ENCODE peak calls at places on chromosomes 13 and 19, in ten cellular contexts. Z, J, K, Y, U, N, T, X, O and R are unnamed samples.

GRCh38 chr13:112819816-112820215 is 130.0 kb downstream of the ATP11A start:
- DNase-seq in J (no peak), X (no peak), Y (no peak), K (no peak), T (no peak), O (no peak), U (no peak), Z (no peak), N (no peak), R (peak)

GRCh38 chr13:99614465-99614885 is 113.2 kb downstream of the TM9SF2 start:
- DNase-seq in Z (no peak), Y (no peak), T (peak), X (no peak), K (no peak), U (no peak), O (no peak), N (peak), J (peak), R (no peak)

GRCh38 chr13:53015044-53015443 is 13.6 kb upstream of the OLFM4 start:
- DNase-seq in X (no peak), T (peak), J (no peak), Y (no peak), O (no peak), Z (no peak), N (no peak), K (no peak), U (no peak), R (no peak)

GRCh38 chr19:51137812-51138425 is 4.2 kb upstream of the SIGLEC7 start:
- DNase-seq in Y (peak), Z (no peak), J (no peak), O (no peak), N (no peak), T (no peak), K (no peak), U (no peak), X (no peak), R (no peak)

GRCh38 chr19:28508666-28509065 is 704.3 kb downstream of the UQCRFS1 start:
- DNase-seq in T (no peak), N (no peak), J (no peak), K (no peak), O (no peak), X (no peak), Y (no peak), U (no peak), Z (no peak), R (peak)

GRCh38 chr19:20787766-20788165 is 11.7 kb downstream of the ZNF66 start:
- DNase-seq in K (no peak), N (no peak), Z (no peak), O (no peak), X (no peak), T (no peak), Y (no peak), J (peak), U (no peak), R (no peak)

GRCh38 chr13:25692156-25692555 is 320.4 kb downstream of the ATP8A2 start:
- DNase-seq in N (no peak), X (no peak), Z (no peak), K (no peak), Y (no peak), T (no peak), U (no peak), O (no peak), J (no peak), R (no peak)

GRCh38 chr19:52170863-52171320 is 529 bp downstream of the ZNF836 start:
- DNase-seq in O (peak), K (no peak), U (no peak), Z (no peak), J (no peak), N (peak), X (peak), Y (peak), T (peak), R (no peak)

GRCh38 chr19:49331616-49332055 is 3.6 kb upstream of the CD37 start:
- DNase-seq in K (no peak), N (no peak), Z (no peak), U (no peak), X (no peak), Y (peak), T (peak), O (no peak), J (peak), R (no peak)

GRCh38 chr19:46517471-46517870 is 21.8 kb upstream of the PNMA8B start:
- DNase-seq in Y (no peak), Z (no peak), K (no peak), N (no peak), J (no peak), T (no peak), U (no peak), O (no peak), X (no peak), R (no peak)

GRCh38 chr13:71408416-71408815 is 458.6 kb downstream of the DACH1 start:
- DNase-seq in X (no peak), Y (no peak), J (no peak), U (no peak), Z (no peak), N (no peak), K (no peak), O (no peak), T (no peak), R (no peak)

GRCh38 chr19:45079911-45080469 is 930 bp downstream of the GEMIN7 start:
- DNase-seq in U (no peak), O (no peak), X (no peak), N (no peak), Z (no peak), Y (no peak), T (no peak), J (no peak), K (no peak), R (no peak)

GRCh38 chr19:33152178-33152577 is 20.3 kb downstream of the WDR88 start:
- DNase-seq in Z (no peak), K (no peak), U (no peak), O (no peak), X (no peak), T (no peak), J (no peak), Y (no peak), N (no peak), R (no peak)

GRCh38 chr13:52949744-52950143 is 78.9 kb upstream of the OLFM4 start:
- DNase-seq in O (no peak), T (no peak), J (no peak), N (no peak), Z (no peak), U (no peak), X (peak), K (peak), Y (no peak), R (no peak)

GRCh38 chr13:102870677-102871415 is 25.0 kb downstream of the ERCC5 start:
- DNase-seq in T (peak), Z (no peak), K (peak), N (peak), J (peak), Y (no peak), U (no peak), O (peak), X (peak), R (no peak)

GRCh38 chr19:1945899-1946298 is 4.9 kb downstream of the CSNK1G2 start:
- DNase-seq in U (no peak), Z (no peak), J (no peak), N (peak), X (no peak), Y (no peak), K (no peak), O (no peak), T (peak), R (peak)

GRCh38 chr19:10110076-10110971 is 1.2 kb upstream of the P2RY11 start:
- DNase-seq in K (no peak), T (no peak), X (no peak), Y (no peak), N (peak), J (no peak), O (no peak), U (no peak), Z (no peak), R (no peak)

GRCh38 chr19:2239771-2240770 is 3.4 kb downstream of the SF3A2 start:
- DNase-seq in T (no peak), X (no peak), Y (no peak), U (no peak), N (no peak), J (no peak), Z (no peak), O (no peak), K (no peak), R (no peak)

GRCh38 chr13:100608906-100609305 is 20.3 kb upstream of the GGACT start:
- DNase-seq in K (no peak), X (no peak), Z (no peak), T (no peak), N (peak), Y (no peak), O (no peak), J (peak), U (no peak), R (no peak)

DNA sequence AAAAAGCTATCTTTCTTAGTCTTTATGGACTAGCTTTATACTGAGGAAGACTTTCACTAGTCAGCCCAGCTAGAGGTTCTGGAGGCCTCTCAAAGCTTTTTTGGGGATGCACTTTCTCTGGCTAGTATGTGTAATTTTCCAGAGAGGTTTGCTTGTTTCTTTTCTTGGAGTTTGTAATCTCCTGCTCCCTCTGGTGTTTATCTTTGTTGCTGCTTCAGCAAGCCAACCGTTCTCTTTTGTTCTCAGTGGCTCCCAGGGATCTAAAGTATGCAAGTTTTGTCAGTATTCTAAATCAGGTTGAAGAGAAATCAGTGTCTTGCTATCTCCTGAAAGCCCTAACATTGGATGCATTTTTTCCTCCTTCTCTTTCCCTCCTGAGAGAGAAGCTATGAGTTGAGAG is 121.1 kb upstream of the MYO16 start:
- DNase-seq in J (no peak), T (no peak), U (no peak), O (no peak), N (no peak), Y (no peak), X (no peak), K (no peak), Z (no peak), R (no peak)
- TF ChIP-seq CTCF in J (peak), T (peak), U (peak), O (no peak), N (no peak), Y (no peak), X (no peak), K (no peak), Z (peak), R (peak)

GRCh38 chr19:18063463-18063862 is 23.3 kb downstream of the IL12RB1 start:
- DNase-seq in U (no peak), J (peak), N (no peak), O (no peak), Y (no peak), T (no peak), Z (no peak), K (no peak), X (no peak), R (no peak)
- TF ChIP-seq CTCF in U (peak), J (peak), N (no peak), O (no peak), Y (no peak), T (no peak), Z (no peak), K (peak), X (no peak), R (peak)

GRCh38 chr19:54299515-54299914 is 13.5 kb downstream of the LILRA5 start:
- DNase-seq in J (no peak), N (no peak), Z (no peak), U (no peak), Y (no peak), T (no peak), K (no peak), O (no peak), X (no peak), R (peak)

GRCh38 chr19:54305141-54305540 is 7.8 kb downstream of the LILRA5 start:
- DNase-seq in O (no peak), X (no peak), N (no peak), J (no peak), T (no peak), K (no peak), Z (no peak), U (no peak), Y (peak), R (peak)

GRCh38 chr19:54298357-54299125 is 14.4 kb downstream of the LILRA5 start:
- DNase-seq in N (no peak), X (no peak), U (no peak), K (no peak), T (no peak), Z (no peak), O (no peak), J (no peak), Y (no peak), R (no peak)

GRCh38 chr19:54299126-54299498 is 13.9 kb downstream of the LILRA5 start:
- DNase-seq in T (no peak), Z (no peak), U (no peak), Y (peak), N (no peak), J (no peak), O (no peak), K (no peak), X (no peak), R (peak)

DNA sequence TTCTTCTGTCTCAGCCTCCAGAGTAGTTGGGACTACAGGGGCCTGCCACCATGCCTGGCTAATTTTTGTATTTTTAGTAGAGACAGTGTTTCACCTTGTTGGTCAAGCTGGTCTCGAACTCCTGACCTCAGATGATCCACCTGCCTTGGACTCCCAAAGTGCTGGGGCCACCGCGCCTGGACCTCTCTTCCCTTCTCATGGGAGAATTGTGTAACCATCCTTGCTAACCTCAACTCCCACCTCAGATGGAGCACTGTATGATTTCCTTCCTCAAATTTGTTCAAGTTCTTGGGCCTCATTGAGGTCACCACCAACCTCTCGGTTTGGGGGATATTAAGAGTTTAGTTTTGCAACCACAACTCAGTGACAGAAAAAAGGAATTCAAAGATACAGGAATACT is 10.7 kb downstream of the LILRA5 start:
- DNase-seq in T (no peak), Y (no peak), N (no peak), X (no peak), J (no peak), K (no peak), O (no peak), Z (no peak), U (no peak), R (peak)
- TF ChIP-seq CTCF in T (no peak), Y (no peak), N (no peak), X (no peak), J (no peak), K (no peak), O (no peak), Z (no peak), U (no peak), R (no peak)

DNA sequence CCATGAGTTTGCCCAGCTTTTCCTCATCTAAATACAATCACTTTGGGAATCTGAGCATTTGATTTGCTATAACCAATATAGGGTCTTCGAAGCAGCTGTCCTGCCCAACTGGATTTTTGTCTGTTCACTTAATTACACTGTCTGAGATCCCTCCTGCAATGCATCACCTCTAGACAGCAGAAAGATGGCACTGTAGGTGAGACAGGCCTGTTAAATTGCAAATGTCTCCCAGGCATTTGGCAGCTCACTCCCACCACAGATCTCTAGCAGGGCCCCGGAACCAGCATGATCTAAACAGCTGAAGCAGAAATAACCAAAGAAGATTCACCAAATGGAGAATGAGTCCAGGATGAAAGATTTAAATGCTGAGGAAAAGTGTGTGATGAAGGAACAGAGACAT is 41.9 kb upstream of the SERPINE3 start:
- DNase-seq in N (no peak), U (no peak), T (no peak), Y (no peak), Z (no peak), X (no peak), O (no peak), J (peak), K (no peak), R (no peak)
- TF ChIP-seq CTCF in N (no peak), U (no peak), T (no peak), Y (no peak), Z (no peak), X (no peak), O (no peak), J (peak), K (no peak), R (no peak)

GRCh38 chr19:56670961-56671612 is 470 bp downstream of the ZNF835 start:
- DNase-seq in N (no peak), Z (peak), U (no peak), K (no peak), T (peak), O (peak), J (no peak), Y (no peak), X (no peak), R (no peak)
- TF ChIP-seq CTCF in N (no peak), Z (no peak), U (no peak), K (no peak), T (peak), O (no peak), J (no peak), Y (no peak), X (no peak), R (no peak)

DNA sequence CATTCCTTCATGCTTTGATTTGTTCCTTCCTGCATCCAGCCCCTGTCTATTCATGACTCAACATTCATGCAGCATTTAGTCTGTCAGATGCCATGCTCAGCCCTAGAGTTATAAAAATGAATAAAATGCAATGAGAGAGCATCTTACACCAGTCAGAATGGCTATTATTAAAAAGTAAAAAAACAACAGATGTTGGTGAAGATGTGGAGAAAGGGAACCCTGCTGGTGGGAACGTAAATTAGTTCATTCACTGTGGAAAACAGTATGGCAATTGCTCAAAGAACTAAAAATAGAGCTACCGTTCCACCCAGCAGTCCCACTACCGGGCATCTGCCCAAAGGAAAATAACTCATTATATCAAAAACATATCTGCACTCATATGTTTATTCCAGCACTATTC is 70.0 kb upstream of the GTF3A start:
- DNase-seq in U (no peak), N (no peak), X (no peak), Z (no peak), T (no peak), Y (no peak), K (no peak), O (no peak), J (no peak), R (no peak)
- TF ChIP-seq CTCF in U (no peak), N (no peak), X (no peak), Z (peak), T (no peak), Y (no peak), K (no peak), O (no peak), J (no peak), R (no peak)

DNA sequence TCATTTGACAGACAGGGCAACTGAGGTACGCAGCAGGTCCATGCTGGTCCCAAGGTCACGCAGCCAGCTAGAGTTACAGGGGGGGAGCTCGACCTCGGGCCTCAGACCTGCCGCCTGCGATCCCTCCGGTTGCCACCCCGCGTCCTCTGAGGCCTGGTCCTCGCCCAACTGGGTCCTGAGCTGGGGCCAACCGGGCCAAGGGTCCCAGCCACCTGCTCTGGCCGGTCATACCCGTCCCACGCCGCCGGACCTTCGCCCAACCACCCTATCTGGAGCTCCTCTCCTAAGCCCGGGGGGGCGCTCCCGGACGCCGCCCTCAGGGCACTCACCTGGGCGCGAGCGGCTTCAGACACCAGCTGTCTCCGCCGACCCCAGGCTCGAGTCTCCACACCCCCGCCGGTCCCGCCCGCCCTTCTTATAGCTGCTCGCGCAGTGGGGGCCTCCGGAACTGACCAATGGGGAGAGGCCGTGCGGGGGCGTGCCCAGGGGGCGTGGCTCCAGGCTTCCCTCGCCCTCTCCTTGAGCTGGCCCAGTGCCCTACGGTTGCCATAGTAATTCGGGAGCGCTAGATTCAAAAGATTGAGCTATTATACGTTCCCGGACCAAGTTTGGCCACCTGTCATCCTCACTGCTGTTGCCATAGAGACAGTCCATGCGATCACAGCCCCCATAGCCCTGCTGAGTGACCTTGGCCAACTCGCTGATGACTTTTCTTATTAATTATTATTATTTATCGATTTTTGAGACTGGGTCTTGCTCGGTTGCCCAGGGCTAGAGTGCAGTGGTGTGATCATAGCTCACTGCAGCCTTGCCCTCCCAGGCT is at the start of gene PLIN5:
- DNase-seq in O (peak), J (peak), X (peak), Z (peak), N (no peak), Y (no peak), K (peak), T (peak), U (peak), R (peak)
- TF ChIP-seq CTCF in O (no peak), J (no peak), X (no peak), Z (no peak), N (no peak), Y (no peak), K (no peak), T (peak), U (no peak), R (no peak)

DNA sequence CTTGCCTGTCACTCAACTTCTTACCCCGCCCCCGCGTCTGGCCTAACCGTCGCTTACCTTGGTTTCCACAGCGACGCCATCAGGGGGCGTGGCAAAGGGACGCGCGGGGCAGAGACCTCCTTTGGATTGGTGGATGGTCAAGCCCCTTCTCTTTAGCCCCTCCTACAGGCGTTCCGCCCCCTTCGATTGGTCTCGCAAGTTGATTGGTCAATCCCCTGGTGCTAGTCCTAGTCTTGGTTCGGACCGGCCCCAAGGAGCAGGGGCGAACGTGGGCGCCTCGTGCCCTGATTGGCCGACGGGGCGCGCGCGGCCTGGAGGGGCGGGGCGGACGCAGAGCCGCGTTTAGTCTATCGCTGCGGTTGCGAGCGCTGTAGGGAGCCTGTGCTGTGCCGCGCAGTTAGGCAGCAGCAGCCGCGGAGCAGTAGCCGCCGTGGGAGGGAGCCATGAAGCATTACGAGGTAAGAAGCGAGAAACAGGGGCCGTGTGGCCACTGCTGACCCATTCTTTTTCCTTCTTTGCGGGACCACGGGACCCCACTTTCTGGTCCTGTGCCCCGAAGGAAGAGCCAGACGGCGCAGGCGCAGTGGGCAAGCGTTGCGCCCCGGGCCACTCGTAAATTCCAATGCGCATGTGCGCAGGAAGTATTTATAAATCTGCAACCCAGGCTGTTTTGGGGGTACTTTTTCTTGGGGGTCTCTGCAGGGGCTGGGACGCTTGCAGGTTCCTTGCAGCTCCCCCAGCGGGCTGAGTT is at the start of gene TECR:
- DNase-seq in J (peak), T (peak), Y (peak), K (peak), X (peak), U (peak), O (peak), Z (peak), N (peak), R (peak)
- TF ChIP-seq CTCF in J (no peak), T (no peak), Y (no peak), K (no peak), X (no peak), U (no peak), O (peak), Z (no peak), N (no peak), R (no peak)